ENCODE peak calls at places on chromosome 3, in seven cellular contexts. X is sigmoid colon, E is Calu3, S is progenitor cell of endocrine pancreas, F is HCT116, K is kidney, Q is NB4. G is an unnamed sample.
A peak's percentile ranks its signal among the peaks of the same experiment; 100 is the strongest.

GRCh38 chr3:124995460-124995994 is 60.3 kb downstream of the HEG1 start:
- DNase-seq in X (peak; percentile 86), E (peak; percentile 61), S (peak; percentile 18), F (peak; percentile 34), K (no peak), Q (peak; percentile 65), G (no peak)

GRCh38 chr3:123410149-123410515 is 38.8 kb downstream of the ADCY5 start:
- DNase-seq in X (no peak), E (no peak), S (no peak), F (no peak), K (peak; percentile 64), Q (no peak), G (no peak)

GRCh38 chr3:179451335-179452165 is at the start of gene GNB4:
- DNase-seq in X (peak; percentile 88), E (peak; percentile 89), S (peak; percentile 60), F (no peak), K (peak; percentile 93), Q (peak; percentile 93), G (no peak)

GRCh38 chr3:195758721-195759353 is 38.1 kb downstream of the MUC20 start:
- DNase-seq in X (no peak), E (no peak), S (no peak), F (no peak), K (no peak), Q (no peak), G (no peak)

GRCh38 chr3:11538581-11538980 is 105.1 kb downstream of the VGLL4 start:
- DNase-seq in X (no peak), E (no peak), S (no peak), F (no peak), K (no peak), Q (no peak), G (no peak)

GRCh38 chr3:9279959-9280358 is 30.5 kb upstream of the SRGAP3 start:
- DNase-seq in X (no peak), E (no peak), S (no peak), F (no peak), K (no peak), Q (peak; percentile 7), G (no peak)

GRCh38 chr3:10707984-10708868 is 107.8 kb upstream of the SLC6A11 start:
- DNase-seq in X (no peak), E (no peak), S (no peak), F (no peak), K (no peak), Q (no peak), G (no peak)

GRCh38 chr3:94175677-94176076 is 112.8 kb downstream of the NSUN3 start:
- DNase-seq in X (no peak), E (no peak), S (no peak), F (no peak), K (no peak), Q (no peak), G (no peak)

GRCh38 chr3:190378240-190378891 is 9.6 kb upstream of the CLDN16 start:
- DNase-seq in X (no peak), E (no peak), S (no peak), F (no peak), K (no peak), Q (no peak), G (peak; percentile 51)

GRCh38 chr3:99720985-99721632 is 82.7 kb downstream of the COL8A1 start:
- DNase-seq in X (no peak), E (peak; percentile 18), S (no peak), F (no peak), K (no peak), Q (no peak), G (no peak)

GRCh38 chr3:193796089-193796488 is 203.1 kb downstream of the OPA1 start:
- DNase-seq in X (no peak), E (no peak), S (no peak), F (no peak), K (no peak), Q (no peak), G (no peak)

GRCh38 chr3:139388961-139389551 is 391 bp downstream of the COPB2 start:
- DNase-seq in X (no peak), E (no peak), S (no peak), F (no peak), K (no peak), Q (no peak), G (no peak)

GRCh38 chr3:45938858-45939257 is 4.4 kb upstream of the CXCR6 start:
- DNase-seq in X (peak; percentile 91), E (peak; percentile 82), S (peak; percentile 58), F (peak; percentile 69), K (peak; percentile 82), Q (peak; percentile 91), G (peak; percentile 69)

GRCh38 chr3:193939527-193939926 is 196.4 kb upstream of the HES1 start:
- DNase-seq in X (no peak), E (no peak), S (no peak), F (no peak), K (no peak), Q (no peak), G (no peak)

GRCh38 chr3:112489674-112490479 is 9.4 kb downstream of the BTLA start:
- DNase-seq in X (no peak), E (no peak), S (no peak), F (no peak), K (no peak), Q (no peak), G (no peak)

GRCh38 chr3:32816439-32817194 is 1.2 kb upstream of the TRIM71 start:
- DNase-seq in X (no peak), E (no peak), S (peak; percentile 59), F (no peak), K (peak; percentile 66), Q (peak; percentile 82), G (no peak)

GRCh38 chr3:143668924-143669790 is 179.1 kb downstream of the SLC9A9 start:
- DNase-seq in X (no peak), E (no peak), S (no peak), F (no peak), K (no peak), Q (no peak), G (no peak)

GRCh38 chr3:108472011-108472591 is 38.3 kb downstream of the MYH15 start:
- DNase-seq in X (no peak), E (peak; percentile 24), S (no peak), F (peak; percentile 96), K (no peak), Q (peak; percentile 14), G (peak; percentile 69)

GRCh38 chr3:26712211-26713026 is 89.8 kb downstream of the LRRC3B start:
- DNase-seq in X (no peak), E (peak; percentile 6), S (no peak), F (peak; percentile 3), K (no peak), Q (peak; percentile 50), G (no peak)

DNA sequence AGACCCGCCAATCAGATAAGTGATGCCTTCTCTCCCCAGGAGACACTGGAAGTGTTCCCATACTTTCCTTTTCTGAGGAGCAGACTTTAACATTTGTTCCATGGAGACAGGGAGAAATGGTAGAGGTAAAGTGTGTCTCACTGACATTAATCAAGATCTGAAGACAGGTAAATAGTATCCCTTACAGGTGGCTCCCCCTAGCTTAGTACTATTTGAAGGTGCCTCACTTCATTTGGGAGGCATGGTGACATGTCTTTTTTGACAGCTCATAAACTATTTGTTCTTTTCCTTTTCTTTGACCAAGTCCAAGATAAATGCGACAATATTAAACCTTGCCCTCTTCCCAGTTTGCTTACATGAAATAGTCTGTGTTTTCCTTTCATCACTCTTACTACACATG is 485.6 kb upstream of the IL12A start:
- DNase-seq in X (no peak), E (no peak), S (no peak), F (no peak), K (no peak), Q (no peak), G (no peak)
- TF ChIP-seq CTCF in X (no peak), E (no peak), S (no peak), F (peak; percentile 2), K (no peak), Q (no peak), G (no peak)

DNA sequence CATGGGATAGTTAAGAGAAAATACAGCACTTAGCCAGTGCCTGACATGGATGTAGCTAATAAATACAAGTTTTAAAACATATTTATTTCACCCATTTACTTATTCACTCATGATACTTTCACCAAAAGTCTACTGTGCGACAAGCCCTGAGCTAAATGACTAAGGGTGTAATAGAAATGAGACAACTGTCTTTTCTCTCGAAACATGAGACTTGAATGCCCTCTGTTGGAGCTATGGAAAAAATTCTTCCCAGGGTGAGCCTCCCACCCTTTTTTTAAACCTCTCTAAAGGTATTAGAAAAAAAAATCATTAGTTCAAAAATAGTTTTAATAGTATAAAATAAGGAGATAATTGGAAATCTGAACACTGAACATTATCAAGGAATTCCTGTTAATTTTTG is 24.3 kb upstream of the RPL14 start:
- DNase-seq in X (no peak), E (no peak), S (no peak), F (no peak), K (no peak), Q (no peak), G (no peak)
- TF ChIP-seq CTCF in X (no peak), E (no peak), S (no peak), F (no peak), K (no peak), Q (no peak), G (no peak)

GRCh38 chr3:86991840-86992430 is 986 bp upstream of the VGLL3 start:
- DNase-seq in X (no peak), E (no peak), S (no peak), F (no peak), K (no peak), Q (no peak), G (no peak)

GRCh38 chr3:86990734-86991481 is at the start of gene VGLL3:
- DNase-seq in X (peak; percentile 93), E (peak; percentile 84), S (peak; percentile 68), F (no peak), K (peak; percentile 81), Q (no peak), G (peak; percentile 77)

GRCh38 chr3:86989611-86990010 is 1.3 kb downstream of the VGLL3 start:
- DNase-seq in X (no peak), E (no peak), S (no peak), F (no peak), K (no peak), Q (no peak), G (no peak)

GRCh38 chr3:86990171-86990733 is 697 bp downstream of the VGLL3 start:
- DNase-seq in X (peak; percentile 71), E (peak; percentile 87), S (peak; percentile 34), F (no peak), K (peak; percentile 70), Q (no peak), G (no peak)

GRCh38 chr3:86991482-86991815 is 500 bp upstream of the VGLL3 start:
- DNase-seq in X (no peak), E (no peak), S (no peak), F (no peak), K (no peak), Q (no peak), G (no peak)
- TF ChIP-seq CTCF in X (no peak), E (no peak), S (no peak), F (no peak), K (no peak), Q (no peak), G (no peak)

GRCh38 chr3:27721717-27722564 is at the start of gene EOMES:
- DNase-seq in X (no peak), E (peak; percentile 87), S (no peak), F (peak; percentile 73), K (no peak), Q (peak; percentile 66), G (no peak)
- TF ChIP-seq CTCF in X (no peak), E (peak; percentile 66), S (peak; percentile 62), F (peak; percentile 53), K (no peak), Q (peak; percentile 11), G (no peak)

DNA sequence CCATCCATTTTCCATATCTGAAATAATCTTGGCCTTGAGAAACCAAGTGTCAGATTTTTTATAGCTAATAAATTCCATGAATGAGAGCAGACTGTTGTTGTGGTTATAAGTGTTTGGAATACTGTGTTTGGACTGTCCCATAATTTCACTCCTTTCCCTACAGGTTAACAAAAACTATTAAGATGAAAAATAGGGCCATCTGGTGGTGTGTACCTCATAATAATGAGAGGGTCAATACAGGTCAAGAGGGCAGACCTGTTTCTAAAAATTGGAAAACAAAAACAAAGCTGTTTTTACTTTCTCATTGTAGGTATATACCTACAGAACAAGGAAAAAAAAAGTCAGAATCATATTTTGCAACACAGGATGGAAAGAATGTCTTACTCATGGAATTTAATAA is 553.8 kb upstream of the SGO1 start:
- DNase-seq in X (no peak), E (no peak), S (no peak), F (no peak), K (no peak), Q (no peak), G (no peak)
- TF ChIP-seq CTCF in X (no peak), E (no peak), S (no peak), F (no peak), K (no peak), Q (no peak), G (no peak)